ENCODE peak calls at places on chromosome 12, in nine cellular contexts. A is fibroblast of lung; U is neuronal stem cell; T is astrocyte; Z is psoas muscle; F is sigmoid colon; M is breast epithelium; I is heart right ventricle; Q is CD8-positive, alpha-beta memory T cell. W is an unnamed sample.

GRCh38 chr12:98595152-98595988 is 1.9 kb downstream of the SLC25A3 start:
- DNase-seq in A (peak; percentile 81), U (no peak), T (peak; percentile 76), Z (no peak), F (no peak), M (no peak), I (no peak), Q (no peak), W (no peak)

GRCh38 chr12:120314220-120314619 is 12.1 kb downstream of the SIRT4 start:
- DNase-seq in A (no peak), U (no peak), T (no peak), Z (no peak), F (no peak), M (no peak), I (no peak), Q (no peak), W (no peak)

GRCh38 chr12:34400423-34400881 is 378.2 kb downstream of the ALG10 start:
- DNase-seq in A (no peak), U (no peak), T (no peak), Z (peak; percentile 30), F (peak; percentile 59), M (peak; percentile 20), I (no peak), Q (no peak), W (peak; percentile 1)

GRCh38 chr12:113135178-113136127 is at the start of gene RASAL1:
- DNase-seq in A (no peak), U (no peak), T (no peak), Z (no peak), F (no peak), M (no peak), I (no peak), Q (peak; percentile 68), W (no peak)

GRCh38 chr12:116864371-116865160 is 16.7 kb downstream of the HRK start:
- DNase-seq in A (peak; percentile 89), U (no peak), T (peak; percentile 87), Z (no peak), F (no peak), M (no peak), I (no peak), Q (no peak), W (no peak)

GRCh38 chr12:102669056-102669455 is 188.7 kb upstream of the IGF1 start:
- DNase-seq in A (no peak), U (no peak), T (no peak), Z (no peak), F (no peak), M (no peak), I (no peak), Q (no peak), W (no peak)

GRCh38 chr12:26939953-26940352 is 1.7 kb downstream of the FGFR1OP2 start:
- DNase-seq in A (no peak), U (no peak), T (no peak), Z (no peak), F (no peak), M (no peak), I (no peak), Q (no peak), W (no peak)

GRCh38 chr12:97142737-97143450 is 235.8 kb downstream of the NEDD1 start:
- DNase-seq in A (peak; percentile 23), U (peak; percentile 56), T (no peak), Z (no peak), F (no peak), M (no peak), I (peak; percentile 5), Q (no peak), W (no peak)

GRCh38 chr12:130664252-130664651 is 51.8 kb downstream of the RIMBP2 start:
- DNase-seq in A (no peak), U (no peak), T (no peak), Z (no peak), F (no peak), M (no peak), I (no peak), Q (no peak), W (no peak)

GRCh38 chr12:130663510-130663909 is 52.6 kb downstream of the RIMBP2 start:
- DNase-seq in A (no peak), U (no peak), T (no peak), Z (no peak), F (no peak), M (no peak), I (no peak), Q (no peak), W (no peak)

GRCh38 chr12:130665753-130666152 is 50.3 kb downstream of the RIMBP2 start:
- DNase-seq in A (no peak), U (no peak), T (no peak), Z (no peak), F (no peak), M (no peak), I (no peak), Q (no peak), W (no peak)

GRCh38 chr12:130666645-130667044 is 49.5 kb downstream of the RIMBP2 start:
- DNase-seq in A (no peak), U (no peak), T (no peak), Z (no peak), F (no peak), M (no peak), I (no peak), Q (no peak), W (no peak)

GRCh38 chr12:130664772-130665171 is 51.3 kb downstream of the RIMBP2 start:
- DNase-seq in A (no peak), U (no peak), T (no peak), Z (no peak), F (no peak), M (no peak), I (no peak), Q (no peak), W (no peak)
- H3K27me3 ChIP-seq in A (no peaks in the 10 kb centered on the region), U (no peaks in the 10 kb centered on the region), T (no peaks in the 10 kb centered on the region), Z (no peaks in the 10 kb centered on the region), F (no peaks in the 10 kb centered on the region), M (no peaks in the 10 kb centered on the region), I (peaks cover 12% of the 10 kb centered on the region), Q (no peaks in the 10 kb centered on the region), W (no peaks in the 10 kb centered on the region)

GRCh38 chr12:48022180-48022521 is 17.9 kb upstream of the COL2A1 start:
- DNase-seq in A (no peak), U (no peak), T (no peak), Z (no peak), F (no peak), M (no peak), I (no peak), Q (no peak), W (no peak)

GRCh38 chr12:48021485-48022179 is 17.4 kb upstream of the COL2A1 start:
- DNase-seq in A (no peak), U (no peak), T (no peak), Z (no peak), F (no peak), M (no peak), I (no peak), Q (no peak), W (no peak)

GRCh38 chr12:48023386-48023785 is 19.1 kb upstream of the COL2A1 start:
- DNase-seq in A (no peak), U (peak; percentile 50), T (no peak), Z (no peak), F (no peak), M (no peak), I (peak; percentile 56), Q (no peak), W (no peak)

GRCh38 chr12:48024735-48025134 is 20.5 kb upstream of the COL2A1 start:
- DNase-seq in A (no peak), U (no peak), T (no peak), Z (no peak), F (no peak), M (no peak), I (no peak), Q (no peak), W (no peak)

DNA sequence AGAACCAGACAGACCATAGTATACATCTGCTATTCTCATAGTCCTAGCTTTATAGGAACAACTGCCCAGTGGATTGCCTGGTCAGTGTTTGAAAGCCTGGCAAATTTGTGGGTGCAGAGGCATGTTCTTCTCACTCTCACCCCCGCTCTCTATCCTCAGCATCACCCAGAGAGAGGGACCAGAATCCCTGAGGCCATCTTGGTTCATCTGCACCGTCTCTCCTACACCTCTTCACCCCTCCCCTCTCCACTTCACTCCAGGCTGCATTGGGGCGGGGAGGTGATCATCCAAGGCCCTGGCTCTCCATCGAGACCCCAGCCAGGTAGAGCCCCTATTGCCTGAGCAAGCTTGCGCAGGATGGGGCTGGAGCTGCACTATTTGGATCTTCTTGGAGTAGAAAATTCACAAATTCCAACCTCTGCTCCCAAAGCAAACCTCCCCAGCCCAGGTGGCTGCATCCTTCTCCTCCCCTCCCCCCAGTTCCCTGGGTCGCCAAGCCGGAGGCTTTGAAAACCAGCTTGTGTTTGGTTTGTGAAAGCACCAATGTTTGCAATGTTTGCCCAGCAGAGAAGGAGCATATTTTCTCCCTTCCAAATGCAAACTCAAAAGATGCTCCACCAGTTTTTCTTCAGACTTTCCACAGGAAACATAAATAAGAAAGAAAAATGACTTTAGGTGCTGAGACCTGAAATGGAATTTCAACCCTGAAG is 18.6 kb upstream of the COL2A1 start:
- DNase-seq in A (no peak), U (no peak), T (no peak), Z (no peak), F (no peak), M (no peak), I (no peak), Q (no peak), W (no peak)
- H3K27me3 ChIP-seq in A (peaks cover 14% of the 10 kb centered on the region), U (no peaks in the 10 kb centered on the region), T (peaks cover 23% of the 10 kb centered on the region), Z (peaks cover 3% of the 10 kb centered on the region), F (peaks cover 3% of the 10 kb centered on the region), M (no peaks in the 10 kb centered on the region), I (peaks cover 46% of the 10 kb centered on the region), Q (no peaks in the 10 kb centered on the region), W (no peaks in the 10 kb centered on the region)

GRCh38 chr12:114688256-114688845 is 4.4 kb upstream of the TBX3 start:
- DNase-seq in A (no peak), U (no peak), T (no peak), Z (no peak), F (no peak), M (no peak), I (no peak), Q (no peak), W (no peak)

GRCh38 chr12:114686421-114687268 is 2.7 kb upstream of the TBX3 start:
- DNase-seq in A (no peak), U (no peak), T (no peak), Z (no peak), F (no peak), M (no peak), I (no peak), Q (no peak), W (no peak)

GRCh38 chr12:114687269-114687605 is 3.3 kb upstream of the TBX3 start:
- DNase-seq in A (no peak), U (no peak), T (no peak), Z (no peak), F (no peak), M (no peak), I (no peak), Q (no peak), W (no peak)

GRCh38 chr12:114689075-114689994 is 5.4 kb upstream of the TBX3 start:
- DNase-seq in A (no peak), U (no peak), T (no peak), Z (no peak), F (no peak), M (no peak), I (no peak), Q (no peak), W (no peak)

DNA sequence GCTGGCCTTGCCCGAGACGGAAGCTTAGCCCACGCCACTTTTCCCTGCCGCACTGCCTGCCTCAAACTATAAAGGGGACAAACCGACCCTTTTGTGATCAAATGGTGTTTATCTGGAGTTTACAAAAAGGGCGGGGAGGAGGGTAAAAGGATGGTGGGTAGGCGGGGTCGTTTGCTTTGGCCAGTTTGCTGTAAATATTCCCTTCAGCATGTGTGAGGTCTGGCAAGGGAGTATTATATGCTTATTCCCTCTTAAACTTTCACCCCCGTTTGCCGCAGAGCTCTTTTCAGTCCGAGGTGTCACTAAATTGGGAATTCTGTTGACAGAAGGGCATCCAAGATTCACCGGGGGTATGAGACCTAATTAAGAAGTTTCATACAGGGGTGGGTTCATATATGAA is 3.8 kb upstream of the TBX3 start:
- DNase-seq in A (no peak), U (no peak), T (no peak), Z (no peak), F (no peak), M (no peak), I (no peak), Q (no peak), W (no peak)
- H3K27me3 ChIP-seq in A (no peaks in the 10 kb centered on the region), U (peaks cover 60% of the 10 kb centered on the region), T (peaks cover 69% of the 10 kb centered on the region), Z (peaks cover 68% of the 10 kb centered on the region), F (peaks cover 38% of the 10 kb centered on the region), M (no peaks in the 10 kb centered on the region), I (peaks cover 78% of the 10 kb centered on the region), Q (peaks cover 55% of the 10 kb centered on the region), W (no peaks in the 10 kb centered on the region)

GRCh38 chr12:115852054-115852453 is 425.4 kb downstream of the MED13L start:
- DNase-seq in A (no peak), U (no peak), T (no peak), Z (no peak), F (no peak), M (no peak), I (no peak), Q (no peak), W (no peak)

GRCh38 chr12:115860619-115861018 is 416.9 kb downstream of the MED13L start:
- DNase-seq in A (no peak), U (no peak), T (no peak), Z (no peak), F (no peak), M (no peak), I (no peak), Q (no peak), W (no peak)

GRCh38 chr12:115857923-115858322 is 419.6 kb downstream of the MED13L start:
- DNase-seq in A (no peak), U (no peak), T (no peak), Z (peak; percentile 70), F (no peak), M (no peak), I (no peak), Q (no peak), W (peak; percentile 22)

GRCh38 chr12:115859231-115859630 is 418.3 kb downstream of the MED13L start:
- DNase-seq in A (no peak), U (no peak), T (no peak), Z (no peak), F (no peak), M (no peak), I (no peak), Q (no peak), W (no peak)

GRCh38 chr12:115857160-115857920 is 420.2 kb downstream of the MED13L start:
- DNase-seq in A (no peak), U (no peak), T (no peak), Z (no peak), F (no peak), M (no peak), I (no peak), Q (no peak), W (no peak)
- H3K27me3 ChIP-seq in A (no peaks in the 10 kb centered on the region), U (no peaks in the 10 kb centered on the region), T (no peaks in the 10 kb centered on the region), Z (no peaks in the 10 kb centered on the region), F (no peaks in the 10 kb centered on the region), M (no peaks in the 10 kb centered on the region), I (peaks cover 2% of the 10 kb centered on the region), Q (no peaks in the 10 kb centered on the region), W (no peaks in the 10 kb centered on the region)